ENCODE peak calls at places on chromosomes 16 and 17, in nine cellular contexts. One of them, this sample, is unnamed. For H3K27me3, the result is how much of the 10 kb centered on the place peaks cover.

GRCh38 chr16:88315543-88316105 is 67.1 kb upstream of the ZNF469 start:
- DNase-seq in breast epithelium: no peak
- DNase-seq in HL-60: no peak
- DNase-seq in sigmoid colon: no peak
- DNase-seq in suprapubic skin: no peak
- DNase-seq in HCT116: peak
- DNase-seq in prostate gland: no peak
- DNase-seq in H1: no peak
- DNase-seq in esophagus muscularis mucosa: no peak
- DNase-seq in this sample: peak

GRCh38 chr16:89322381-89323119 is 105.0 kb downstream of the ZNF778 start:
- DNase-seq in breast epithelium: no peak
- DNase-seq in HL-60: peak
- DNase-seq in sigmoid colon: peak
- DNase-seq in suprapubic skin: peak
- DNase-seq in HCT116: no peak
- DNase-seq in prostate gland: no peak
- DNase-seq in H1: no peak
- DNase-seq in esophagus muscularis mucosa: no peak
- DNase-seq in this sample: peak

GRCh38 chr16:1048442-1049112 is 24.0 kb upstream of the SSTR5 start:
- DNase-seq in breast epithelium: no peak
- DNase-seq in HL-60: no peak
- DNase-seq in sigmoid colon: no peak
- DNase-seq in suprapubic skin: no peak
- DNase-seq in HCT116: no peak
- DNase-seq in prostate gland: no peak
- DNase-seq in H1: peak
- DNase-seq in esophagus muscularis mucosa: no peak
- DNase-seq in this sample: no peak

GRCh38 chr17:63534816-63535455 is 11.8 kb downstream of the KCNH6 start:
- DNase-seq in breast epithelium: no peak
- DNase-seq in HL-60: no peak
- DNase-seq in sigmoid colon: no peak
- DNase-seq in suprapubic skin: no peak
- DNase-seq in HCT116: no peak
- DNase-seq in prostate gland: no peak
- DNase-seq in H1: no peak
- DNase-seq in esophagus muscularis mucosa: no peak
- DNase-seq in this sample: no peak

GRCh38 chr17:6494239-6494941 is 50.1 kb downstream of the PIMREG start:
- DNase-seq in breast epithelium: no peak
- DNase-seq in HL-60: no peak
- DNase-seq in sigmoid colon: peak
- DNase-seq in suprapubic skin: peak
- DNase-seq in HCT116: no peak
- DNase-seq in prostate gland: no peak
- DNase-seq in H1: no peak
- DNase-seq in esophagus muscularis mucosa: no peak
- DNase-seq in this sample: peak

GRCh38 chr16:27657811-27658210 is 107.9 kb downstream of the KATNIP start:
- DNase-seq in breast epithelium: no peak
- DNase-seq in HL-60: no peak
- DNase-seq in sigmoid colon: no peak
- DNase-seq in suprapubic skin: no peak
- DNase-seq in HCT116: no peak
- DNase-seq in prostate gland: no peak
- DNase-seq in H1: no peak
- DNase-seq in esophagus muscularis mucosa: no peak
- DNase-seq in this sample: no peak

GRCh38 chr17:59815965-59816364 is 76.8 kb downstream of the TUBD1 start:
- DNase-seq in breast epithelium: no peak
- DNase-seq in HL-60: no peak
- DNase-seq in sigmoid colon: no peak
- DNase-seq in suprapubic skin: no peak
- DNase-seq in HCT116: no peak
- DNase-seq in prostate gland: no peak
- DNase-seq in H1: no peak
- DNase-seq in esophagus muscularis mucosa: no peak
- DNase-seq in this sample: no peak

GRCh38 chr16:56950455-56950854 is 11.3 kb upstream of the CETP start:
- DNase-seq in breast epithelium: no peak
- DNase-seq in HL-60: no peak
- DNase-seq in sigmoid colon: peak
- DNase-seq in suprapubic skin: no peak
- DNase-seq in HCT116: no peak
- DNase-seq in prostate gland: no peak
- DNase-seq in H1: no peak
- DNase-seq in esophagus muscularis mucosa: no peak
- DNase-seq in this sample: peak

GRCh38 chr17:18156976-18157280 is 26.7 kb upstream of the ALKBH5 start:
- DNase-seq in breast epithelium: no peak
- DNase-seq in HL-60: no peak
- DNase-seq in sigmoid colon: no peak
- DNase-seq in suprapubic skin: no peak
- DNase-seq in HCT116: no peak
- DNase-seq in prostate gland: no peak
- DNase-seq in H1: no peak
- DNase-seq in esophagus muscularis mucosa: no peak
- DNase-seq in this sample: no peak

GRCh38 chr17:59521465-59522126 is 43.8 kb upstream of the DHX40 start:
- DNase-seq in breast epithelium: no peak
- DNase-seq in HL-60: peak
- DNase-seq in sigmoid colon: peak
- DNase-seq in suprapubic skin: peak
- DNase-seq in HCT116: peak
- DNase-seq in prostate gland: peak
- DNase-seq in H1: peak
- DNase-seq in esophagus muscularis mucosa: no peak
- DNase-seq in this sample: peak

GRCh38 chr16:87740909-87741424 is 24.8 kb downstream of the KLHDC4 start:
- DNase-seq in breast epithelium: no peak
- DNase-seq in HL-60: no peak
- DNase-seq in sigmoid colon: no peak
- DNase-seq in suprapubic skin: no peak
- DNase-seq in HCT116: no peak
- DNase-seq in prostate gland: no peak
- DNase-seq in H1: no peak
- DNase-seq in esophagus muscularis mucosa: no peak
- DNase-seq in this sample: no peak

GRCh38 chr17:19443148-19443547 is 32.1 kb downstream of the RNF112 start:
- DNase-seq in breast epithelium: no peak
- DNase-seq in HL-60: no peak
- DNase-seq in sigmoid colon: no peak
- DNase-seq in suprapubic skin: no peak
- DNase-seq in HCT116: no peak
- DNase-seq in prostate gland: no peak
- DNase-seq in H1: no peak
- DNase-seq in esophagus muscularis mucosa: no peak
- DNase-seq in this sample: no peak
- TF ChIP-seq POLR2AphosphoS5 in breast epithelium: no peak
- TF ChIP-seq POLR2AphosphoS5 in HL-60: no peak
- TF ChIP-seq POLR2AphosphoS5 in sigmoid colon: no peak
- TF ChIP-seq POLR2AphosphoS5 in suprapubic skin: no peak
- TF ChIP-seq POLR2AphosphoS5 in HCT116: no peak
- TF ChIP-seq POLR2AphosphoS5 in prostate gland: no peak
- TF ChIP-seq POLR2AphosphoS5 in H1: no peak
- TF ChIP-seq POLR2AphosphoS5 in esophagus muscularis mucosa: no peak
- TF ChIP-seq POLR2AphosphoS5 in this sample: no peak

DNA sequence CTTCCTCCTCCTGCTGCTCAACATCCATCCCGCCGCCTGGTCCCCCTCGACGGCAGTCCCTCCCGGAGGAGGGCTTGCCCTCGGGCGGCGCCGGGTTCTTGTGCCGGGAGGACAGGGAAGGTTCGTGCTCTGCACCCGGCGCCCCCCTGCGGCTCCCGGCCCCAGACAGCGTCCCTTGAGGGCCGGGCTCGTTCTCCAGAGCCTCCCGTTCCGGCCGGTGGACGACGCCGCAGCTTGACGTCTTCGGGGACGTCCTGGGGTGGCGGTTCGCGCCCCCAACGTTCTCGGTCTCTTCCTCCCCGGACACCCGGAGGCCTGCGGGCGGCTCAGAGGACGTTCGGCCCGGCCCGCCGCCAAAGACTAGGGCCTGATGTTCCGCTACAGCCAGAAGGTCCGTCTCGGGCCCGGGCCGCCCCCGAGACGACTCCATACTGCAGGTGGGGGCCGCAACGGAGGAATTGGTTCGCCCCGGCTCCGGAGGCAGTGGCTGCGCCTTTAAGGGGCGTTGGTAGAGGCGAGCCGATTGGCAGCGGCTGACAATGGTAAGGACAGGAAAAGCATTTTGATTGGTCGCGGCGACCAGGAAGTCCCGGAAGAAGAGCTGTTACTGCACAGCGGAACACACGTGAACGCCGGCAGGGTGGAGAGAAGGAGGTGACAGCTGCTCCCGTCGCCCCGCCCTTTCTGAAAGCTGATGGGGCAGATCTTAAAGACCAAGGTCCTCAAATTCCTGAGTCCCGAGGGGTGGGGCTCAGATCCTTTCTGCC is at the start of gene BORCS6:
- DNase-seq in breast epithelium: peak
- DNase-seq in HL-60: peak
- DNase-seq in sigmoid colon: peak
- DNase-seq in suprapubic skin: peak
- DNase-seq in HCT116: peak
- DNase-seq in prostate gland: peak
- DNase-seq in H1: peak
- DNase-seq in esophagus muscularis mucosa: peak
- DNase-seq in this sample: peak
- H3K27ac ChIP-seq in breast epithelium: peak
- H3K27ac ChIP-seq in HL-60: peak
- H3K27ac ChIP-seq in sigmoid colon: peak
- H3K27ac ChIP-seq in suprapubic skin: peak
- H3K27ac ChIP-seq in HCT116: peak
- H3K27ac ChIP-seq in prostate gland: peak
- H3K27ac ChIP-seq in H1: no peak
- H3K27ac ChIP-seq in esophagus muscularis mucosa: peak
- H3K27ac ChIP-seq in this sample: peak

GRCh38 chr16:84014570-84015327 is 27.8 kb downstream of the SLC38A8 start:
- DNase-seq in breast epithelium: no peak
- DNase-seq in HL-60: no peak
- DNase-seq in sigmoid colon: no peak
- DNase-seq in suprapubic skin: no peak
- DNase-seq in HCT116: no peak
- DNase-seq in prostate gland: no peak
- DNase-seq in H1: no peak
- DNase-seq in esophagus muscularis mucosa: no peak
- DNase-seq in this sample: no peak

GRCh38 chr16:84013787-84014569 is 28.6 kb downstream of the SLC38A8 start:
- DNase-seq in breast epithelium: peak
- DNase-seq in HL-60: peak
- DNase-seq in sigmoid colon: no peak
- DNase-seq in suprapubic skin: no peak
- DNase-seq in HCT116: peak
- DNase-seq in prostate gland: peak
- DNase-seq in H1: peak
- DNase-seq in esophagus muscularis mucosa: no peak
- DNase-seq in this sample: no peak

GRCh38 chr16:84016477-84016876 is 26.1 kb downstream of the SLC38A8 start:
- DNase-seq in breast epithelium: no peak
- DNase-seq in HL-60: no peak
- DNase-seq in sigmoid colon: no peak
- DNase-seq in suprapubic skin: no peak
- DNase-seq in HCT116: no peak
- DNase-seq in prostate gland: no peak
- DNase-seq in H1: no peak
- DNase-seq in esophagus muscularis mucosa: no peak
- DNase-seq in this sample: no peak

GRCh38 chr16:84018710-84019109 is 23.9 kb downstream of the SLC38A8 start:
- DNase-seq in breast epithelium: no peak
- DNase-seq in HL-60: no peak
- DNase-seq in sigmoid colon: no peak
- DNase-seq in suprapubic skin: no peak
- DNase-seq in HCT116: no peak
- DNase-seq in prostate gland: no peak
- DNase-seq in H1: no peak
- DNase-seq in esophagus muscularis mucosa: no peak
- DNase-seq in this sample: no peak

DNA sequence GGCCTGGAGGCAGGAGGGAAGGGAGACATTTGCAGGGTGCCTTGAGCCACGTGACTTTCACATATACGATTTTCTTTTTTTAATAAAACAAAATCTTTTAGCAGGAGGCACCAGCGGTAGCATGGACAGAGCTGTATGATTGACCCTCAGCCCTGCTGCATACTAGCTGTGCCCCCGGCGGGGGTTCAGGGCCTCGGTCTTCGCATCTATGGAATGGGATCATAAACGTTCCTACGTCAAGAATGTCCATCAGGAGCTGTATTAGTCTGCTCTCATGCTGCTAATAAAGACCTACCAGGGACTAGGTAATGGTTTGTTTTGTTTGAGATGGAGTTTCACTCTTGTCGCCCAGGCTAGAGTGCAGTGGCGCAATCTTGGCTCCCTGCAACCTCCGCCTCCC is 27.2 kb downstream of the SLC38A8 start:
- DNase-seq in breast epithelium: no peak
- DNase-seq in HL-60: no peak
- DNase-seq in sigmoid colon: no peak
- DNase-seq in suprapubic skin: no peak
- DNase-seq in HCT116: no peak
- DNase-seq in prostate gland: no peak
- DNase-seq in H1: no peak
- DNase-seq in esophagus muscularis mucosa: no peak
- DNase-seq in this sample: no peak
- H3K27me3 ChIP-seq in breast epithelium: under half
- H3K27me3 ChIP-seq in HL-60: under half
- H3K27me3 ChIP-seq in sigmoid colon: under half
- H3K27me3 ChIP-seq in suprapubic skin: under half
- H3K27me3 ChIP-seq in HCT116: under half
- H3K27me3 ChIP-seq in prostate gland: under half
- H3K27me3 ChIP-seq in H1: under half
- H3K27me3 ChIP-seq in esophagus muscularis mucosa: under half
- H3K27me3 ChIP-seq in this sample: under half

DNA sequence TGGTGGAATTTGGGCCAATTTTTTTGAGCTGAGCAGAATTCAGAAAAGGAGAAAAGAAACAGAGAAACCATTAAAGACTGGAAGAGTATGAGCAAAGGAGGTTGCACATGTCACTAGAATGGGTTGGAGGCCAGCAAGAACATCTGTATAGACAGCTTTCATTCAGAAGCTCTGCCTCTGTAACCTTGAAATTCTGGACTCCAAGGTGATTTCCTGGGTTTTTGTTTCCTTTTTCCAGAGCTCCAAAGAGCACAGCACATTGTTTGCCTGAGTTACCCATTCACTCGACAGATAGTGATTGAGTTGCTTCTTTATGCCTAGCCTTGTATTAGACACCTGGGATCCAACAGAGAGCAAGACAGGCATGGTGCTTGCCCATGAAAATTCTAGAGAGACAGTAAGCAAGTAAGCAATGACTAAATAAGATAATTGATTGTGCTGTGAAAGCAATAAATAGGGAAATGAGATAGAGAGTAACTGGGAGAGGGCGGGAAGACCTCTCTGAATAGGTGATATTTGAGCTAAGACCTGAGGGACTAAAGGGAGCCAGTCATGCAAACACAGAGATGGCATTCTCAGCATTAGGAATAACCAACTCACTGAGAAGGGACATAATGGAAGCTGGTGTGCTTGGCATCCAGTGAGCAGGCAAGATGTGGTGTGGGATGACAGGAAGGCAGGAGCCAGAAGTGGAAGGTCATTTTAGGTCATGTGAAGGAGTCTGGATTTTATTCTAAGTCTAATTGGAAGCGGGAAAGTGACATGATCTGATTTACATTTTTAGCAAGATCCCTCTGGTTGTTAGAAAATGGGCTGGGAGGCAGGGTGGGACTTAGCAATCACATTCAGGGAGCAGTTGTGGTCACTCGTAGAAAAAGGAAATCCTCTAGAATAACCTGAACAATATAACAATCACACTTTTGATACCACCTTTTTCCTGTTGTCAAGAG is 197.5 kb downstream of the HS3ST3A1 start:
- DNase-seq in breast epithelium: no peak
- DNase-seq in HL-60: no peak
- DNase-seq in sigmoid colon: no peak
- DNase-seq in suprapubic skin: no peak
- DNase-seq in HCT116: no peak
- DNase-seq in prostate gland: no peak
- DNase-seq in H1: no peak
- DNase-seq in esophagus muscularis mucosa: no peak
- DNase-seq in this sample: no peak
- TF ChIP-seq POLR2AphosphoS5 in breast epithelium: no peak
- TF ChIP-seq POLR2AphosphoS5 in HL-60: no peak
- TF ChIP-seq POLR2AphosphoS5 in sigmoid colon: no peak
- TF ChIP-seq POLR2AphosphoS5 in suprapubic skin: no peak
- TF ChIP-seq POLR2AphosphoS5 in HCT116: no peak
- TF ChIP-seq POLR2AphosphoS5 in prostate gland: no peak
- TF ChIP-seq POLR2AphosphoS5 in H1: no peak
- TF ChIP-seq POLR2AphosphoS5 in esophagus muscularis mucosa: no peak
- TF ChIP-seq POLR2AphosphoS5 in this sample: no peak

This sample was measured in spleen.